ENCODE peak calls at places on chromosome 12, in four cellular contexts. One of them, this sample, is unnamed.

GRCh38 chr12:92312463-92312970 is 166.9 kb upstream of the BTG1 start:
- DNase-seq in dorsolateral prefrontal cortex: no peak
- DNase-seq in SK-MEL-5: no peak
- DNase-seq in skeletal muscle cell: no peak
- DNase-seq in this sample: no peak

GRCh38 chr12:114668151-114668891 is 15.7 kb downstream of the TBX3 start:
- DNase-seq in skeletal muscle cell: no peak
- DNase-seq in SK-MEL-5: peak; percentile 78
- DNase-seq in dorsolateral prefrontal cortex: peak; percentile 48
- DNase-seq in this sample: peak; percentile 75

GRCh38 chr12:98838282-98838681 is 193.2 kb downstream of the APAF1 start:
- DNase-seq in dorsolateral prefrontal cortex: peak; percentile 66
- DNase-seq in SK-MEL-5: peak; percentile 63
- DNase-seq in skeletal muscle cell: no peak
- DNase-seq in this sample: no peak

GRCh38 chr12:14777271-14777670 is 26.0 kb downstream of the WBP11 start:
- DNase-seq in dorsolateral prefrontal cortex: no peak
- DNase-seq in skeletal muscle cell: no peak
- DNase-seq in SK-MEL-5: peak; percentile 90
- DNase-seq in this sample: no peak

GRCh38 chr12:24719293-24719721 is 229.6 kb downstream of the BCAT1 start:
- DNase-seq in SK-MEL-5: no peak
- DNase-seq in dorsolateral prefrontal cortex: no peak
- DNase-seq in skeletal muscle cell: peak; percentile 48
- DNase-seq in this sample: no peak

GRCh38 chr12:6684609-6685008 is 4.6 kb downstream of the ZNF384 start:
- DNase-seq in dorsolateral prefrontal cortex: peak; percentile 36
- DNase-seq in skeletal muscle cell: no peak
- DNase-seq in SK-MEL-5: peak; percentile 65
- DNase-seq in this sample: no peak

GRCh38 chr12:131835616-131836171 is 7.5 kb downstream of the MMP17 start:
- DNase-seq in dorsolateral prefrontal cortex: no peak
- DNase-seq in SK-MEL-5: no peak
- DNase-seq in skeletal muscle cell: no peak
- DNase-seq in this sample: no peak

GRCh38 chr12:104743181-104743580 is 214.9 kb downstream of the SLC41A2 start:
- DNase-seq in dorsolateral prefrontal cortex: no peak
- DNase-seq in SK-MEL-5: no peak
- DNase-seq in skeletal muscle cell: no peak
- DNase-seq in this sample: no peak

GRCh38 chr12:64173456-64173855 is 48.6 kb downstream of the KICS2 start:
- DNase-seq in dorsolateral prefrontal cortex: no peak
- DNase-seq in skeletal muscle cell: no peak
- DNase-seq in SK-MEL-5: no peak
- DNase-seq in this sample: no peak

GRCh38 chr12:119375170-119375569 is 40.6 kb downstream of the CCDC60 start:
- DNase-seq in skeletal muscle cell: no peak
- DNase-seq in SK-MEL-5: no peak
- DNase-seq in dorsolateral prefrontal cortex: no peak
- DNase-seq in this sample: no peak

GRCh38 chr12:132593938-132594358 is 16.4 kb downstream of the LRCOL1 start:
- DNase-seq in skeletal muscle cell: peak; percentile 83
- DNase-seq in dorsolateral prefrontal cortex: peak; percentile 96
- DNase-seq in SK-MEL-5: peak; percentile 93
- DNase-seq in this sample: peak; percentile 80

GRCh38 chr12:66087365-66087943 is 43.1 kb downstream of the LLPH start:
- DNase-seq in dorsolateral prefrontal cortex: peak; percentile 77
- DNase-seq in skeletal muscle cell: no peak
- DNase-seq in SK-MEL-5: peak; percentile 79
- DNase-seq in this sample: peak; percentile 30

GRCh38 chr12:57765003-57765697 is 1.7 kb downstream of the CYP27B1 start:
- DNase-seq in skeletal muscle cell: no peak
- DNase-seq in SK-MEL-5: no peak
- DNase-seq in dorsolateral prefrontal cortex: no peak
- DNase-seq in this sample: no peak

GRCh38 chr12:106067606-106068205 is 71.0 kb downstream of the NUAK1 start:
- DNase-seq in skeletal muscle cell: no peak
- DNase-seq in dorsolateral prefrontal cortex: no peak
- DNase-seq in SK-MEL-5: no peak
- DNase-seq in this sample: no peak

GRCh38 chr12:42130670-42131402 is 13.8 kb downstream of the GXYLT1 start:
- DNase-seq in skeletal muscle cell: no peak
- DNase-seq in SK-MEL-5: no peak
- DNase-seq in dorsolateral prefrontal cortex: no peak
- DNase-seq in this sample: no peak

GRCh38 chr12:10213168-10214130 is 772 bp downstream of the GABARAPL1 start:
- DNase-seq in dorsolateral prefrontal cortex: peak; percentile 81
- DNase-seq in skeletal muscle cell: peak; percentile 88
- DNase-seq in SK-MEL-5: peak; percentile 66
- DNase-seq in this sample: peak; percentile 36

GRCh38 chr12:3530548-3530947 is 39.5 kb downstream of the PRMT8 start:
- DNase-seq in dorsolateral prefrontal cortex: no peak
- DNase-seq in SK-MEL-5: no peak
- DNase-seq in skeletal muscle cell: no peak
- DNase-seq in this sample: no peak

GRCh38 chr12:123532021-123532420 is 1.5 kb downstream of the RILPL1 start:
- DNase-seq in dorsolateral prefrontal cortex: no peak
- DNase-seq in skeletal muscle cell: no peak
- DNase-seq in SK-MEL-5: no peak
- DNase-seq in this sample: peak; percentile 37

GRCh38 chr12:77160931-77161330 is 95.6 kb upstream of the E2F7 start:
- DNase-seq in skeletal muscle cell: no peak
- DNase-seq in dorsolateral prefrontal cortex: no peak
- DNase-seq in SK-MEL-5: no peak
- DNase-seq in this sample: no peak

GRCh38 chr12:11741434-11742092 is 92.1 kb downstream of the ETV6 start:
- DNase-seq in SK-MEL-5: no peak
- DNase-seq in dorsolateral prefrontal cortex: no peak
- DNase-seq in skeletal muscle cell: no peak
- DNase-seq in this sample: no peak

GRCh38 chr12:120820885-120821510 is 83.2 kb downstream of the SPPL3 start:
- DNase-seq in skeletal muscle cell: no peak
- DNase-seq in SK-MEL-5: peak; percentile 96
- DNase-seq in dorsolateral prefrontal cortex: no peak
- DNase-seq in this sample: no peak

GRCh38 chr12:132477009-132477702 is 12.8 kb upstream of the FBRSL1 start:
- DNase-seq in dorsolateral prefrontal cortex: no peak
- DNase-seq in SK-MEL-5: no peak
- DNase-seq in skeletal muscle cell: no peak
- DNase-seq in this sample: no peak

GRCh38 chr12:122753213-122753571 is 568 bp downstream of the DENR start:
- DNase-seq in dorsolateral prefrontal cortex: no peak
- DNase-seq in skeletal muscle cell: no peak
- DNase-seq in SK-MEL-5: no peak
- DNase-seq in this sample: no peak

GRCh38 chr12:109256011-109256410 is 53.1 kb downstream of the FOXN4 start:
- DNase-seq in dorsolateral prefrontal cortex: no peak
- DNase-seq in SK-MEL-5: no peak
- DNase-seq in skeletal muscle cell: no peak
- DNase-seq in this sample: no peak

GRCh38 chr12:94535614-94535932 is 75.9 kb upstream of the CEP83 start:
- DNase-seq in SK-MEL-5: no peak
- DNase-seq in skeletal muscle cell: no peak
- DNase-seq in dorsolateral prefrontal cortex: no peak
- DNase-seq in this sample: no peak

GRCh38 chr12:54701940-54702592 is 53.9 kb upstream of the DCD start:
- DNase-seq in dorsolateral prefrontal cortex: no peak
- DNase-seq in skeletal muscle cell: peak; percentile 5
- DNase-seq in SK-MEL-5: peak; percentile 66
- DNase-seq in this sample: peak; percentile 6

GRCh38 chr12:93783827-93784226 is 106.7 kb downstream of the CRADD start:
- DNase-seq in skeletal muscle cell: no peak
- DNase-seq in dorsolateral prefrontal cortex: no peak
- DNase-seq in SK-MEL-5: no peak
- DNase-seq in this sample: no peak

GRCh38 chr12:69338120-69338859 is 9.9 kb upstream of the LYZ start:
- DNase-seq in dorsolateral prefrontal cortex: no peak
- DNase-seq in SK-MEL-5: no peak
- DNase-seq in skeletal muscle cell: no peak
- DNase-seq in this sample: no peak

GRCh38 chr12:3283137-3283680 is 206.0 kb downstream of the TSPAN9 start:
- DNase-seq in skeletal muscle cell: no peak
- DNase-seq in SK-MEL-5: no peak
- DNase-seq in dorsolateral prefrontal cortex: no peak
- DNase-seq in this sample: no peak

GRCh38 chr12:56084958-56085543 is 5.1 kb downstream of the ERBB3 start:
- DNase-seq in SK-MEL-5: peak; percentile 70
- DNase-seq in dorsolateral prefrontal cortex: no peak
- DNase-seq in skeletal muscle cell: no peak
- DNase-seq in this sample: no peak